ENCODE peak calls at places on chromosomes 16 and 17, in eight cellular contexts. One of them, this sample, is unnamed. For H3K9me3, the result is how much of the 10 kb centered on the place peaks cover.

GRCh38 chr16:47732122-47732805 is 271.1 kb downstream of the PHKB start:
- DNase-seq in small intestine: no peak
- DNase-seq in transverse colon: no peak
- DNase-seq in IMR-90: peak
- DNase-seq in prostate gland: no peak
- DNase-seq in A549: peak
- DNase-seq in keratinocyte: peak
- DNase-seq in heart left ventricle: no peak
- DNase-seq in this sample: no peak

GRCh38 chr16:4089251-4089810 is 26.9 kb downstream of the ADCY9 start:
- DNase-seq in keratinocyte: no peak
- DNase-seq in heart left ventricle: no peak
- DNase-seq in IMR-90: peak
- DNase-seq in transverse colon: peak
- DNase-seq in small intestine: no peak
- DNase-seq in A549: no peak
- DNase-seq in prostate gland: no peak
- DNase-seq in this sample: no peak

GRCh38 chr17:6574689-6575595 is 18.6 kb upstream of the PITPNM3 start:
- DNase-seq in prostate gland: no peak
- DNase-seq in heart left ventricle: peak
- DNase-seq in A549: no peak
- DNase-seq in small intestine: no peak
- DNase-seq in keratinocyte: no peak
- DNase-seq in IMR-90: peak
- DNase-seq in transverse colon: peak
- DNase-seq in this sample: peak

GRCh38 chr16:64991011-64991410 is 130.9 kb downstream of the CDH11 start:
- DNase-seq in keratinocyte: no peak
- DNase-seq in prostate gland: no peak
- DNase-seq in IMR-90: no peak
- DNase-seq in small intestine: no peak
- DNase-seq in A549: no peak
- DNase-seq in heart left ventricle: peak
- DNase-seq in transverse colon: no peak
- DNase-seq in this sample: no peak

GRCh38 chr17:77164483-77165030 is 23.8 kb downstream of the SEC14L1 start:
- DNase-seq in prostate gland: no peak
- DNase-seq in transverse colon: no peak
- DNase-seq in small intestine: no peak
- DNase-seq in A549: no peak
- DNase-seq in IMR-90: peak
- DNase-seq in keratinocyte: no peak
- DNase-seq in heart left ventricle: peak
- DNase-seq in this sample: no peak

GRCh38 chr16:11308493-11309283 is 27.6 kb upstream of the PRM1 start:
- DNase-seq in prostate gland: no peak
- DNase-seq in transverse colon: peak
- DNase-seq in keratinocyte: no peak
- DNase-seq in IMR-90: no peak
- DNase-seq in A549: no peak
- DNase-seq in heart left ventricle: no peak
- DNase-seq in small intestine: no peak
- DNase-seq in this sample: no peak

GRCh38 chr17:194844-195602 is 13.6 kb upstream of the DOC2B start:
- DNase-seq in prostate gland: no peak
- DNase-seq in transverse colon: no peak
- DNase-seq in IMR-90: no peak
- DNase-seq in keratinocyte: no peak
- DNase-seq in heart left ventricle: no peak
- DNase-seq in A549: no peak
- DNase-seq in small intestine: no peak
- DNase-seq in this sample: no peak

GRCh38 chr16:3029499-3030127 is 5.8 kb downstream of the THOC6 start:
- DNase-seq in heart left ventricle: no peak
- DNase-seq in keratinocyte: no peak
- DNase-seq in transverse colon: no peak
- DNase-seq in A549: no peak
- DNase-seq in prostate gland: no peak
- DNase-seq in IMR-90: peak
- DNase-seq in small intestine: no peak
- DNase-seq in this sample: no peak

GRCh38 chr17:2634361-2634960 is 41.0 kb downstream of the PAFAH1B1 start:
- DNase-seq in prostate gland: no peak
- DNase-seq in small intestine: peak
- DNase-seq in A549: peak
- DNase-seq in keratinocyte: peak
- DNase-seq in transverse colon: peak
- DNase-seq in IMR-90: peak
- DNase-seq in heart left ventricle: no peak
- DNase-seq in this sample: no peak

GRCh38 chr17:77106874-77107358 is 33.9 kb upstream of the SEC14L1 start:
- DNase-seq in small intestine: no peak
- DNase-seq in A549: no peak
- DNase-seq in prostate gland: no peak
- DNase-seq in heart left ventricle: no peak
- DNase-seq in IMR-90: no peak
- DNase-seq in keratinocyte: no peak
- DNase-seq in transverse colon: no peak
- DNase-seq in this sample: no peak

GRCh38 chr17:74547736-74548135 is 1.8 kb upstream of the CD300C start:
- DNase-seq in A549: no peak
- DNase-seq in IMR-90: no peak
- DNase-seq in transverse colon: no peak
- DNase-seq in small intestine: no peak
- DNase-seq in keratinocyte: no peak
- DNase-seq in heart left ventricle: no peak
- DNase-seq in prostate gland: no peak
- DNase-seq in this sample: peak

GRCh38 chr16:12573730-12574383 is 229.8 kb downstream of the CPPED1 start:
- DNase-seq in prostate gland: peak
- DNase-seq in keratinocyte: no peak
- DNase-seq in A549: peak
- DNase-seq in transverse colon: peak
- DNase-seq in IMR-90: no peak
- DNase-seq in small intestine: peak
- DNase-seq in heart left ventricle: peak
- DNase-seq in this sample: peak

GRCh38 chr17:40791808-40792436 is 7.8 kb downstream of the KRT28 start:
- DNase-seq in prostate gland: no peak
- DNase-seq in A549: peak
- DNase-seq in small intestine: peak
- DNase-seq in IMR-90: peak
- DNase-seq in heart left ventricle: no peak
- DNase-seq in transverse colon: no peak
- DNase-seq in keratinocyte: no peak
- DNase-seq in this sample: no peak

GRCh38 chr17:44916059-44916780 is 920 bp upstream of the GFAP start:
- DNase-seq in heart left ventricle: no peak
- DNase-seq in transverse colon: no peak
- DNase-seq in A549: no peak
- DNase-seq in small intestine: no peak
- DNase-seq in keratinocyte: no peak
- DNase-seq in prostate gland: no peak
- DNase-seq in IMR-90: no peak
- DNase-seq in this sample: no peak

GRCh38 chr16:15967655-15968315 is 18.4 kb downstream of the ABCC1 start:
- DNase-seq in IMR-90: no peak
- DNase-seq in small intestine: no peak
- DNase-seq in A549: no peak
- DNase-seq in keratinocyte: no peak
- DNase-seq in heart left ventricle: no peak
- DNase-seq in prostate gland: no peak
- DNase-seq in transverse colon: no peak
- DNase-seq in this sample: no peak

GRCh38 chr17:42879596-42879985 is 21.0 kb upstream of the G6PC1 start:
- DNase-seq in IMR-90: peak
- DNase-seq in keratinocyte: no peak
- DNase-seq in heart left ventricle: no peak
- DNase-seq in transverse colon: no peak
- DNase-seq in small intestine: no peak
- DNase-seq in A549: no peak
- DNase-seq in prostate gland: no peak
- DNase-seq in this sample: no peak

GRCh38 chr17:63382826-63383225 is 63.3 kb downstream of the CYB561 start:
- DNase-seq in prostate gland: no peak
- DNase-seq in keratinocyte: no peak
- DNase-seq in heart left ventricle: no peak
- DNase-seq in IMR-90: peak
- DNase-seq in transverse colon: no peak
- DNase-seq in A549: no peak
- DNase-seq in small intestine: no peak
- DNase-seq in this sample: no peak

GRCh38 chr16:66308096-66308495 is 58.4 kb upstream of the CDH5 start:
- DNase-seq in IMR-90: no peak
- DNase-seq in heart left ventricle: no peak
- DNase-seq in prostate gland: no peak
- DNase-seq in transverse colon: no peak
- DNase-seq in keratinocyte: no peak
- DNase-seq in A549: no peak
- DNase-seq in small intestine: no peak
- DNase-seq in this sample: no peak

GRCh38 chr17:34024303-34025178 is 230.5 kb upstream of the CCL2 start:
- DNase-seq in keratinocyte: no peak
- DNase-seq in heart left ventricle: no peak
- DNase-seq in small intestine: no peak
- DNase-seq in prostate gland: no peak
- DNase-seq in transverse colon: no peak
- DNase-seq in A549: no peak
- DNase-seq in IMR-90: no peak
- DNase-seq in this sample: no peak

GRCh38 chr17:59093702-59094231 is 12.9 kb downstream of the TRIM37 start:
- DNase-seq in transverse colon: peak
- DNase-seq in IMR-90: peak
- DNase-seq in prostate gland: no peak
- DNase-seq in A549: peak
- DNase-seq in heart left ventricle: peak
- DNase-seq in small intestine: no peak
- DNase-seq in keratinocyte: peak
- DNase-seq in this sample: no peak

GRCh38 chr16:77788196-77789084 is at the start of gene VAT1L:
- DNase-seq in transverse colon: no peak
- DNase-seq in small intestine: no peak
- DNase-seq in IMR-90: peak
- DNase-seq in heart left ventricle: no peak
- DNase-seq in keratinocyte: no peak
- DNase-seq in A549: peak
- DNase-seq in prostate gland: no peak
- DNase-seq in this sample: no peak

GRCh38 chr16:49857423-49858181 is 1.7 kb upstream of the ZNF423 start:
- DNase-seq in small intestine: peak
- DNase-seq in keratinocyte: no peak
- DNase-seq in transverse colon: peak
- DNase-seq in IMR-90: peak
- DNase-seq in A549: peak
- DNase-seq in heart left ventricle: peak
- DNase-seq in prostate gland: no peak
- DNase-seq in this sample: peak

GRCh38 chr16:49856741-49857330 is 924 bp upstream of the ZNF423 start:
- DNase-seq in heart left ventricle: peak
- DNase-seq in IMR-90: peak
- DNase-seq in prostate gland: peak
- DNase-seq in transverse colon: peak
- DNase-seq in A549: peak
- DNase-seq in keratinocyte: no peak
- DNase-seq in small intestine: peak
- DNase-seq in this sample: no peak

GRCh38 chr16:49859139-49859947 is 3.4 kb upstream of the ZNF423 start:
- DNase-seq in A549: no peak
- DNase-seq in transverse colon: peak
- DNase-seq in prostate gland: no peak
- DNase-seq in IMR-90: no peak
- DNase-seq in heart left ventricle: peak
- DNase-seq in small intestine: no peak
- DNase-seq in keratinocyte: no peak
- DNase-seq in this sample: no peak

GRCh38 chr16:49860593-49860992 is 4.7 kb upstream of the ZNF423 start:
- DNase-seq in A549: no peak
- DNase-seq in transverse colon: no peak
- DNase-seq in IMR-90: no peak
- DNase-seq in keratinocyte: no peak
- DNase-seq in heart left ventricle: no peak
- DNase-seq in prostate gland: no peak
- DNase-seq in small intestine: no peak
- DNase-seq in this sample: no peak

GRCh38 chr16:49858200-49859129 is 2.6 kb upstream of the ZNF423 start:
- DNase-seq in IMR-90: no peak
- DNase-seq in keratinocyte: no peak
- DNase-seq in A549: peak
- DNase-seq in heart left ventricle: peak
- DNase-seq in small intestine: no peak
- DNase-seq in transverse colon: peak
- DNase-seq in prostate gland: no peak
- DNase-seq in this sample: no peak
- H3K4me3 ChIP-seq in IMR-90: no peak
- H3K4me3 ChIP-seq in keratinocyte: no peak
- H3K4me3 ChIP-seq in A549: peak
- H3K4me3 ChIP-seq in heart left ventricle: peak
- H3K4me3 ChIP-seq in small intestine: peak
- H3K4me3 ChIP-seq in transverse colon: peak
- H3K4me3 ChIP-seq in prostate gland: peak
- H3K4me3 ChIP-seq in this sample: no peak

DNA sequence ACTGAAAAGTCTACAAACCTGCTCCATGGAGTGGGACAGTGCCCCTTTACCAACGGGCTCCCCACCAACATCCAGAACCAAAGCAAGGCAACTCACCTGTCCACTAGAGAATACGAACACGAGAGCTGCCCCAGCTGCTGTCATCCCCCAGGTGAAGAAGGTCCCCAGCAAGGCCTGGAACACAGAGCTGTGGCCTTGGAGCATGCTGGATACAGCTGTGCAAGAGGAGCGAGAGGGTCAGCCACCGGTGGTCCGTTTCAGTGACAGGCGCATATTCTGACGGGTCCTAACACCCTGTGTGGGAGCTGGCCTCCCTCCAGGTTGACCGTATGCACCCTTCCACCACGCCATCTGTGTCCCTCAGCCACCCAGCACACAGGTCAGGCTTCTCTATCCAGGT is 3.9 kb downstream of the SLC39A11 start:
- DNase-seq in transverse colon: no peak
- DNase-seq in small intestine: no peak
- DNase-seq in prostate gland: no peak
- DNase-seq in heart left ventricle: no peak
- DNase-seq in keratinocyte: no peak
- DNase-seq in A549: no peak
- DNase-seq in IMR-90: no peak
- DNase-seq in this sample: no peak
- H3K27ac ChIP-seq in transverse colon: no peak
- H3K27ac ChIP-seq in small intestine: no peak
- H3K27ac ChIP-seq in prostate gland: no peak
- H3K27ac ChIP-seq in heart left ventricle: no peak
- H3K27ac ChIP-seq in keratinocyte: no peak
- H3K27ac ChIP-seq in A549: no peak
- H3K27ac ChIP-seq in IMR-90: no peak
- H3K27ac ChIP-seq in this sample: no peak

GRCh38 chr16:86503830-86504229 is 6.5 kb upstream of the FOXF1 start:
- DNase-seq in A549: no peak
- DNase-seq in small intestine: no peak
- DNase-seq in transverse colon: no peak
- DNase-seq in IMR-90: no peak
- DNase-seq in heart left ventricle: no peak
- DNase-seq in prostate gland: no peak
- DNase-seq in keratinocyte: no peak
- DNase-seq in this sample: no peak
- H3K9me3 ChIP-seq in A549: under half
- H3K9me3 ChIP-seq in small intestine: under half
- H3K9me3 ChIP-seq in transverse colon: under half
- H3K9me3 ChIP-seq in IMR-90: under half
- H3K9me3 ChIP-seq in heart left ventricle: under half
- H3K9me3 ChIP-seq in prostate gland: under half
- H3K9me3 ChIP-seq in keratinocyte: under half
- H3K9me3 ChIP-seq in this sample: under half

GRCh38 chr17:78396436-78397335 is 18.2 kb downstream of the PGS1 start:
- DNase-seq in IMR-90: no peak
- DNase-seq in small intestine: no peak
- DNase-seq in heart left ventricle: peak
- DNase-seq in keratinocyte: no peak
- DNase-seq in prostate gland: no peak
- DNase-seq in transverse colon: no peak
- DNase-seq in A549: no peak
- DNase-seq in this sample: no peak
- H3K4me3 ChIP-seq in IMR-90: no peak
- H3K4me3 ChIP-seq in small intestine: no peak
- H3K4me3 ChIP-seq in heart left ventricle: no peak
- H3K4me3 ChIP-seq in keratinocyte: no peak
- H3K4me3 ChIP-seq in prostate gland: no peak
- H3K4me3 ChIP-seq in transverse colon: no peak
- H3K4me3 ChIP-seq in A549: no peak
- H3K4me3 ChIP-seq in this sample: no peak